ENCODE peak calls at places on chromosomes 13 and 19, in five cellular contexts. One of them, this sample, is unnamed.

GRCh38 chr13:19596960-19597361 is 35.6 kb upstream of the TPTE2 start:
- DNase-seq in GM12878: no peak
- DNase-seq in K562: peak; percentile 11
- DNase-seq in H1: no peak
- DNase-seq in HepG2: peak; percentile 96
- DNase-seq in this sample: peak; percentile 77

GRCh38 chr13:51041126-51041525 is 69.9 kb downstream of the C13orf42 start:
- DNase-seq in GM12878: no peak
- DNase-seq in HepG2: no peak
- DNase-seq in K562: no peak
- DNase-seq in H1: no peak
- DNase-seq in this sample: no peak

GRCh38 chr13:23516190-23516589 is 54.0 kb upstream of the TNFRSF19 start:
- DNase-seq in K562: no peak
- DNase-seq in GM12878: no peak
- DNase-seq in H1: no peak
- DNase-seq in HepG2: no peak
- DNase-seq in this sample: no peak

GRCh38 chr19:48341006-48341405 is 15.7 kb downstream of the EMP3 start:
- DNase-seq in K562: no peak
- DNase-seq in HepG2: no peak
- DNase-seq in H1: no peak
- DNase-seq in GM12878: no peak
- DNase-seq in this sample: no peak

GRCh38 chr19:18443831-18444230 is 5.9 kb upstream of the ISYNA1 start:
- DNase-seq in GM12878: no peak
- DNase-seq in K562: no peak
- DNase-seq in H1: no peak
- DNase-seq in HepG2: no peak
- DNase-seq in this sample: no peak

GRCh38 chr13:44024496-44025155 is 144.9 kb downstream of the LACC1 start:
- DNase-seq in HepG2: no peak
- DNase-seq in K562: no peak
- DNase-seq in H1: no peak
- DNase-seq in GM12878: no peak
- DNase-seq in this sample: no peak

GRCh38 chr19:9871626-9872338 is 36.7 kb downstream of the PIN1 start:
- DNase-seq in K562: peak; percentile 14
- DNase-seq in H1: no peak
- DNase-seq in GM12878: no peak
- DNase-seq in HepG2: peak; percentile 79
- DNase-seq in this sample: no peak

GRCh38 chr13:77230560-77230959 is 96.3 kb downstream of the MYCBP2 start:
- DNase-seq in H1: no peak
- DNase-seq in HepG2: no peak
- DNase-seq in GM12878: no peak
- DNase-seq in K562: no peak
- DNase-seq in this sample: no peak

GRCh38 chr19:12766051-12766521 is 9.3 kb downstream of the HOOK2 start:
- DNase-seq in H1: no peak
- DNase-seq in HepG2: peak; percentile 76
- DNase-seq in GM12878: no peak
- DNase-seq in K562: peak; percentile 58
- DNase-seq in this sample: peak; percentile 84

GRCh38 chr13:113921763-113922162 is 52.1 kb downstream of the C13orf46 start:
- DNase-seq in K562: no peak
- DNase-seq in HepG2: no peak
- DNase-seq in GM12878: no peak
- DNase-seq in H1: no peak
- DNase-seq in this sample: no peak

GRCh38 chr13:43846496-43846895 is 33.0 kb downstream of the CCDC122 start:
- DNase-seq in K562: no peak
- DNase-seq in HepG2: no peak
- DNase-seq in H1: no peak
- DNase-seq in GM12878: no peak
- DNase-seq in this sample: no peak

GRCh38 chr13:34750078-34750703 is 191.9 kb upstream of the NBEA start:
- DNase-seq in HepG2: no peak
- DNase-seq in H1: no peak
- DNase-seq in K562: no peak
- DNase-seq in GM12878: no peak
- DNase-seq in this sample: no peak

GRCh38 chr13:108426893-108427292 is 157.4 kb downstream of the TNFSF13B start:
- DNase-seq in GM12878: no peak
- DNase-seq in K562: no peak
- DNase-seq in HepG2: no peak
- DNase-seq in H1: no peak
- DNase-seq in this sample: no peak

GRCh38 chr13:59562924-59563323 is 600.8 kb downstream of the DIAPH3 start:
- DNase-seq in GM12878: no peak
- DNase-seq in K562: no peak
- DNase-seq in H1: no peak
- DNase-seq in HepG2: no peak
- DNase-seq in this sample: no peak

GRCh38 chr13:97879646-97880297 is 73.7 kb upstream of the IPO5 start:
- DNase-seq in GM12878: no peak
- DNase-seq in HepG2: no peak
- DNase-seq in H1: no peak
- DNase-seq in K562: no peak
- DNase-seq in this sample: peak; percentile 15

GRCh38 chr19:18059297-18059696 is 27.4 kb downstream of the IL12RB1 start:
- DNase-seq in K562: no peak
- DNase-seq in GM12878: no peak
- DNase-seq in HepG2: no peak
- DNase-seq in H1: no peak
- DNase-seq in this sample: no peak

GRCh38 chr13:92126399-92126798 is 728.0 kb downstream of the GPC5 start:
- DNase-seq in GM12878: no peak
- DNase-seq in H1: no peak
- DNase-seq in HepG2: no peak
- DNase-seq in K562: no peak
- DNase-seq in this sample: no peak

GRCh38 chr19:12763100-12763499 is 11.5 kb downstream of the BEST2 start:
- DNase-seq in K562: no peak
- DNase-seq in HepG2: no peak
- DNase-seq in H1: no peak
- DNase-seq in GM12878: no peak
- DNase-seq in this sample: no peak

GRCh38 chr19:10238172-10238783 is 7.1 kb upstream of the S1PR2 start:
- DNase-seq in H1: no peak
- DNase-seq in K562: no peak
- DNase-seq in HepG2: peak; percentile 83
- DNase-seq in GM12878: no peak
- DNase-seq in this sample: peak; percentile 61

GRCh38 chr13:27839809-27840467 is 47.7 kb downstream of the GSX1 start:
- DNase-seq in H1: no peak
- DNase-seq in K562: no peak
- DNase-seq in GM12878: no peak
- DNase-seq in HepG2: no peak
- DNase-seq in this sample: peak; percentile 48

GRCh38 chr19:33279430-33280350 is 22.6 kb downstream of the CEBPA start:
- DNase-seq in H1: no peak
- DNase-seq in HepG2: peak; percentile 74
- DNase-seq in GM12878: no peak
- DNase-seq in K562: no peak
- DNase-seq in this sample: no peak

GRCh38 chr13:50261502-50261901 is 246.3 kb downstream of the KCNRG start:
- DNase-seq in K562: no peak
- DNase-seq in HepG2: no peak
- DNase-seq in H1: no peak
- DNase-seq in GM12878: no peak
- DNase-seq in this sample: no peak

GRCh38 chr19:43778651-43779050 is 2.1 kb downstream of the KCNN4 start:
- DNase-seq in K562: no peak
- DNase-seq in HepG2: no peak
- DNase-seq in H1: no peak
- DNase-seq in GM12878: no peak
- DNase-seq in this sample: no peak

GRCh38 chr19:11381535-11382369 is 2.4 kb downstream of the EPOR start:
- DNase-seq in H1: no peak
- DNase-seq in HepG2: no peak
- DNase-seq in GM12878: peak; percentile 66
- DNase-seq in K562: no peak
- DNase-seq in this sample: peak; percentile 96

GRCh38 chr13:41224113-41225110 is 30.0 kb upstream of the KBTBD7 start:
- DNase-seq in K562: no peak
- DNase-seq in HepG2: no peak
- DNase-seq in GM12878: no peak
- DNase-seq in H1: no peak
- DNase-seq in this sample: no peak

GRCh38 chr13:39536274-39536673 is 66.7 kb downstream of the LHFPL6 start:
- DNase-seq in H1: no peak
- DNase-seq in HepG2: no peak
- DNase-seq in GM12878: no peak
- DNase-seq in K562: no peak
- DNase-seq in this sample: no peak

GRCh38 chr19:15452111-15453047 is 2.6 kb upstream of the WIZ start:
- DNase-seq in H1: peak; percentile 91
- DNase-seq in K562: peak; percentile 99
- DNase-seq in GM12878: no peak
- DNase-seq in HepG2: peak; percentile 69
- DNase-seq in this sample: peak; percentile 86

GRCh38 chr19:14686411-14686810 is 3.4 kb upstream of the ZNF333 start:
- DNase-seq in H1: no peak
- DNase-seq in K562: no peak
- DNase-seq in GM12878: no peak
- DNase-seq in HepG2: peak; percentile 8
- DNase-seq in this sample: no peak

GRCh38 chr13:91797567-91797966 is 399.1 kb downstream of the GPC5 start:
- DNase-seq in H1: no peak
- DNase-seq in HepG2: no peak
- DNase-seq in GM12878: no peak
- DNase-seq in K562: no peak
- DNase-seq in this sample: no peak

GRCh38 chr19:50458396-50459066 is 17.8 kb upstream of the EMC10 start:
- DNase-seq in HepG2: no peak
- DNase-seq in H1: no peak
- DNase-seq in K562: no peak
- DNase-seq in GM12878: no peak
- DNase-seq in this sample: no peak

GRCh38 chr13:26695360-26695705 is 65.3 kb downstream of the GPR12 start:
- DNase-seq in GM12878: no peak
- DNase-seq in K562: no peak
- DNase-seq in HepG2: no peak
- DNase-seq in H1: no peak
- DNase-seq in this sample: no peak

GRCh38 chr19:49129238-49129583 is 9.9 kb downstream of the PPFIA3 start:
- DNase-seq in GM12878: no peak
- DNase-seq in HepG2: no peak
- DNase-seq in H1: no peak
- DNase-seq in K562: peak; percentile 91
- DNase-seq in this sample: no peak

GRCh38 chr13:29497137-29497654 is 98.3 kb downstream of the SLC7A1 start:
- DNase-seq in GM12878: no peak
- DNase-seq in H1: no peak
- DNase-seq in K562: no peak
- DNase-seq in HepG2: no peak
- DNase-seq in this sample: no peak

GRCh38 chr19:10927691-10928562 is 512 bp downstream of the YIPF2 start:
- DNase-seq in H1: no peak
- DNase-seq in K562: no peak
- DNase-seq in HepG2: no peak
- DNase-seq in GM12878: no peak
- DNase-seq in this sample: no peak

GRCh38 chr13:112686364-112686763 is 3.5 kb upstream of the ATP11A start:
- DNase-seq in HepG2: no peak
- DNase-seq in K562: no peak
- DNase-seq in H1: no peak
- DNase-seq in GM12878: no peak
- DNase-seq in this sample: no peak

GRCh38 chr13:38463047-38463446 is 113.4 kb downstream of the UFM1 start:
- DNase-seq in H1: no peak
- DNase-seq in HepG2: no peak
- DNase-seq in K562: no peak
- DNase-seq in GM12878: no peak
- DNase-seq in this sample: no peak

GRCh38 chr19:13169769-13170168 is 19.6 kb downstream of the IER2 start:
- DNase-seq in HepG2: no peak
- DNase-seq in GM12878: no peak
- DNase-seq in K562: peak; percentile 13
- DNase-seq in H1: no peak
- DNase-seq in this sample: peak; percentile 89

GRCh38 chr19:37979547-37980082 is 72.6 kb downstream of the SIPA1L3 start:
- DNase-seq in H1: no peak
- DNase-seq in K562: no peak
- DNase-seq in GM12878: peak; percentile 69
- DNase-seq in HepG2: peak; percentile 60
- DNase-seq in this sample: no peak
- TF ChIP-seq RFX5 in H1: no peak
- TF ChIP-seq RFX5 in K562: no peak
- TF ChIP-seq RFX5 in GM12878: no peak
- TF ChIP-seq RFX5 in HepG2: no peak
- TF ChIP-seq RFX5 in this sample: no peak

GRCh38 chr19:45497791-45498190 is 452 bp upstream of the PPM1N start:
- DNase-seq in GM12878: no peak
- DNase-seq in K562: no peak
- DNase-seq in HepG2: no peak
- DNase-seq in H1: no peak
- DNase-seq in this sample: no peak
- TF ChIP-seq KDM1A in GM12878: no peak
- TF ChIP-seq KDM1A in K562: no peak
- TF ChIP-seq KDM1A in HepG2: no peak
- TF ChIP-seq KDM1A in H1: no peak
- TF ChIP-seq KDM1A in this sample: no peak

GRCh38 chr13:63737418-63737817 is 2321.8 kb upstream of the PCDH20 start:
- DNase-seq in HepG2: peak; percentile 13
- DNase-seq in K562: no peak
- DNase-seq in GM12878: no peak
- DNase-seq in H1: no peak
- DNase-seq in this sample: no peak

GRCh38 chr13:63741029-63741813 is 2325.6 kb upstream of the PCDH20 start:
- DNase-seq in K562: no peak
- DNase-seq in HepG2: no peak
- DNase-seq in GM12878: no peak
- DNase-seq in H1: no peak
- DNase-seq in this sample: no peak
- TF ChIP-seq RFX5 in K562: no peak
- TF ChIP-seq RFX5 in HepG2: no peak
- TF ChIP-seq RFX5 in GM12878: no peak
- TF ChIP-seq RFX5 in H1: no peak
- TF ChIP-seq RFX5 in this sample: no peak

DNA sequence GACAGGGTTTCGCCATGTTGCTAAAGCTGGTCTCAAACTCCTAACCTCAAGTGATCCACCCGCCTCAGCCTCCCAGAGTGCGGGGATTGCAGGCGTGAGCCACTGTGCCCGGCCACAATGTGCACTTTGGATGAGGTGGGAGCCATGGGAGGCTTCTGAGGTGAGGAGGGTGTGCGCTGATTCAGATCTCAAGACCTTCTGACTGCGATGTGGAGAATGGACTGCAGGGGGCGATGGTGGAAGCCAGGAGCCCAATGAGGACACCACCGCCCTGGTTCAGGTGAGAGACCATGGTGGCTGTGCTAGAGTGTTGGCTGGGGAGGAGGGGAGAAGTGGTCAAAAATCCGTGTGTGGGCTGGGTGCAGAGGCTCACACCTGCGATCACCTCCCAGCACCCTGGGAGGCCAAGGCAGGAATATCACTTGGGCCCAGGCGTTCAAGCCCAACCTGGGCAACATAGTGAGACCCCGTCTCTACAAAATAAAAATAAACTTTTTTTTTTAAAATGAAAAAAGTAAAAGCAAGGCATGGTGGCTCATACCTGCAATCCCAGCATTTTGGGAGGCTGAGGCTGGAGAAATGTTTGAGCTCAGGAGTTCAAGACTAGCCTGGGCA is 5.6 kb downstream of the INAFM1 start:
- DNase-seq in GM12878: no peak
- DNase-seq in K562: peak; percentile 49
- DNase-seq in H1: no peak
- DNase-seq in HepG2: peak; percentile 42
- DNase-seq in this sample: peak; percentile 76
- TF ChIP-seq KDM1A in GM12878: no peak
- TF ChIP-seq KDM1A in K562: peak; percentile 56
- TF ChIP-seq KDM1A in H1: peak; percentile 92
- TF ChIP-seq KDM1A in HepG2: no peak
- TF ChIP-seq KDM1A in this sample: peak; percentile 69